ENCODE peak calls at places on chromosomes 3 and 15, in five cellular contexts. P, F, R, V and T are unnamed samples.
A peak's percentile ranks its signal among the peaks of the same experiment; 100 is the strongest.

GRCh38 chr3:123286308-123287023 is 84.7 kb downstream of the SEC22A start:
- DNase-seq in V (peak; percentile 33), P (peak; percentile 83), F (peak; percentile 20), R (peak; percentile 50), T (peak; percentile 53)

GRCh38 chr15:34239151-34239761 is 14.4 kb downstream of the EMC4 start:
- DNase-seq in V (no peak), P (peak; percentile 99), R (peak; percentile 27), F (no peak), T (peak; percentile 55)

GRCh38 chr15:90588427-90588826 is 58.7 kb downstream of the CRTC3 start:
- DNase-seq in V (no peak), F (no peak), R (no peak), P (no peak), T (no peak)

GRCh38 chr3:125052671-125053303 is 3.0 kb downstream of the HEG1 start:
- DNase-seq in P (peak; percentile 66), F (no peak), V (no peak), R (no peak), T (peak; percentile 91)

GRCh38 chr15:32029862-32030781 is at the start of gene CHRNA7:
- DNase-seq in P (peak; percentile 31), V (no peak), F (no peak), R (peak; percentile 70), T (no peak)

GRCh38 chr15:94314639-94315038 is 83.3 kb downstream of the MCTP2 start:
- DNase-seq in V (no peak), R (no peak), F (no peak), P (no peak), T (no peak)

GRCh38 chr3:16127257-16127656 is 47.2 kb upstream of the GALNT15 start:
- DNase-seq in P (no peak), V (no peak), R (no peak), F (no peak), T (peak; percentile 42)

GRCh38 chr3:177278016-177278415 is 80.7 kb upstream of the TBL1XR1 start:
- DNase-seq in F (no peak), V (no peak), R (no peak), P (no peak), T (no peak)

GRCh38 chr15:88749699-88750098 is 53.5 kb upstream of the ACAN start:
- DNase-seq in V (no peak), P (no peak), F (no peak), R (no peak), T (no peak)

GRCh38 chr3:135965129-135965505 is 411 bp upstream of the PPP2R3A start:
- DNase-seq in V (no peak), F (no peak), R (no peak), P (no peak), T (no peak)

GRCh38 chr3:30738605-30739004 is 132.2 kb downstream of the TGFBR2 start:
- DNase-seq in P (no peak), R (no peak), V (no peak), F (no peak), T (no peak)

GRCh38 chr3:133457465-133458067 is 57.7 kb downstream of the BFSP2 start:
- DNase-seq in P (peak; percentile 33), R (no peak), F (no peak), V (no peak), T (no peak)

GRCh38 chr3:179473565-179473964 is 22.3 kb upstream of the GNB4 start:
- DNase-seq in F (no peak), P (no peak), V (no peak), R (no peak), T (no peak)

GRCh38 chr3:56870436-56870835 is 68.7 kb upstream of the ARHGEF3 start:
- DNase-seq in R (no peak), V (no peak), P (peak; percentile 69), F (no peak), T (no peak)

GRCh38 chr15:85793641-85794597 is 806 bp downstream of the KLHL25 start:
- DNase-seq in V (peak; percentile 41), F (peak; percentile 19), P (peak; percentile 9), R (peak; percentile 33), T (peak; percentile 43)

GRCh38 chr3:34077796-34078195 is 279.4 kb downstream of the PDCD6IP start:
- DNase-seq in V (no peak), F (no peak), P (no peak), R (no peak), T (no peak)

GRCh38 chr3:159732172-159733111 is 256.2 kb upstream of the IL12A start:
- DNase-seq in V (no peak), P (peak; percentile 80), F (no peak), R (peak; percentile 68), T (peak; percentile 94)

GRCh38 chr3:126114406-126115386 is 30.8 kb upstream of the SLC41A3 start:
- DNase-seq in P (no peak), F (no peak), V (no peak), R (no peak), T (no peak)

GRCh38 chr3:81716870-81717509 is 44.5 kb downstream of the GBE1 start:
- DNase-seq in F (no peak), V (no peak), R (no peak), P (peak; percentile 45), T (peak; percentile 68)

GRCh38 chr3:31065765-31066164 is 171.3 kb upstream of the GADL1 start:
- DNase-seq in V (no peak), R (no peak), F (no peak), P (no peak), T (no peak)

GRCh38 chr3:187954486-187955075 is 199.4 kb upstream of the LPP start:
- DNase-seq in F (no peak), R (no peak), V (no peak), P (no peak), T (peak; percentile 78)

GRCh38 chr3:119084371-119085069 is 49.9 kb upstream of the IGSF11 start:
- DNase-seq in R (peak; percentile 19), V (no peak), P (peak; percentile 84), F (no peak), T (no peak)

GRCh38 chr3:64174328-64174727 is 50.9 kb downstream of the PRICKLE2 start:
- DNase-seq in P (peak; percentile 52), F (no peak), R (peak; percentile 86), V (no peak), T (no peak)

GRCh38 chr3:195194559-195195161 is 76.3 kb downstream of the XXYLT1 start:
- DNase-seq in V (no peak), R (no peak), P (no peak), F (no peak), T (no peak)

GRCh38 chr15:69845159-69845558 is 252.6 kb downstream of the TLE3 start:
- DNase-seq in F (no peak), V (no peak), R (no peak), P (no peak), T (no peak)

GRCh38 chr15:33789141-33789540 is 179.2 kb upstream of the CHRM5 start:
- DNase-seq in R (no peak), V (no peak), F (no peak), P (no peak), T (no peak)

GRCh38 chr15:99122831-99123705 is 18.2 kb downstream of the SYNM start:
- DNase-seq in V (no peak), P (peak; percentile 28), F (no peak), R (no peak), T (no peak)

GRCh38 chr3:76824658-76825310 is 215.1 kb upstream of the ROBO2 start:
- DNase-seq in R (no peak), F (no peak), P (no peak), V (no peak), T (no peak)

GRCh38 chr15:44545934-44546802 is 9.2 kb downstream of the EIF3J start:
- DNase-seq in V (peak; percentile 14), F (no peak), P (peak; percentile 43), R (no peak), T (peak; percentile 55)

GRCh38 chr3:60053518-60054265 is 1003.9 kb upstream of the CFAP20DC start:
- DNase-seq in V (no peak), R (no peak), F (no peak), P (peak; percentile 18), T (no peak)

GRCh38 chr3:108471346-108471935 is 39.0 kb downstream of the MYH15 start:
- DNase-seq in R (no peak), V (no peak), F (no peak), P (peak; percentile 52), T (peak; percentile 51)

GRCh38 chr15:33735637-33736247 is 232.6 kb upstream of the CHRM5 start:
- DNase-seq in R (peak; percentile 30), P (peak; percentile 67), F (no peak), V (no peak), T (no peak)